ENCODE peak calls at places on chromosomes 7 and 10, in eight cellular contexts. E is hepatocyte, L is OCI-LY7, B is GM23248, U is PC-3, K is neural progenitor cell, N is SK-N-SH, Z is GM23338. G is an unnamed sample.

GRCh38 chr7:2738110-2738509 is 50.1 kb downstream of the AMZ1 start:
- DNase-seq in Z (no peak), L (no peak), E (no peak), U (no peak), B (no peak), K (no peak), N (no peak), G (no peak)

GRCh38 chr10:34537629-34538231 is 277.4 kb downstream of the PARD3 start:
- DNase-seq in Z (no peak), E (no peak), U (no peak), L (no peak), N (no peak), K (no peak), B (no peak), G (no peak)

GRCh38 chr7:157404845-157405481 is 68.2 kb downstream of the DNAJB6 start:
- DNase-seq in K (no peak), N (peak), E (peak), U (peak), Z (no peak), L (no peak), B (peak), G (no peak)

GRCh38 chr7:27150568-27151340 is 1.6 kb downstream of the HOXA3 start:
- DNase-seq in N (peak), K (peak), E (peak), B (peak), Z (peak), U (peak), L (peak), G (no peak)

GRCh38 chr10:131055437-131055836 is 256.1 kb downstream of the TCERG1L start:
- DNase-seq in N (no peak), U (no peak), E (no peak), L (no peak), B (no peak), Z (no peak), K (no peak), G (no peak)

GRCh38 chr10:36725581-36726520 is 399.5 kb upstream of the ANKRD30A start:
- DNase-seq in E (peak), B (peak), Z (peak), N (peak), U (peak), K (peak), L (peak), G (no peak)

GRCh38 chr7:129665013-129665401 is 53.5 kb downstream of the NRF1 start:
- DNase-seq in N (peak), L (no peak), Z (peak), U (peak), K (peak), E (peak), B (peak), G (peak)

GRCh38 chr7:78691584-78691983 is 761.9 kb downstream of the MAGI2 start:
- DNase-seq in K (no peak), U (no peak), B (no peak), N (no peak), E (no peak), Z (no peak), L (peak), G (no peak)

GRCh38 chr7:1136841-1137516 is 23.0 kb downstream of the ZFAND2A start:
- DNase-seq in U (peak), E (no peak), Z (peak), K (peak), N (peak), B (peak), L (peak), G (no peak)

GRCh38 chr10:3760083-3760482 is 24.9 kb downstream of the KLF6 start:
- DNase-seq in U (no peak), L (no peak), K (no peak), E (no peak), Z (no peak), B (no peak), N (no peak), G (no peak)

DNA sequence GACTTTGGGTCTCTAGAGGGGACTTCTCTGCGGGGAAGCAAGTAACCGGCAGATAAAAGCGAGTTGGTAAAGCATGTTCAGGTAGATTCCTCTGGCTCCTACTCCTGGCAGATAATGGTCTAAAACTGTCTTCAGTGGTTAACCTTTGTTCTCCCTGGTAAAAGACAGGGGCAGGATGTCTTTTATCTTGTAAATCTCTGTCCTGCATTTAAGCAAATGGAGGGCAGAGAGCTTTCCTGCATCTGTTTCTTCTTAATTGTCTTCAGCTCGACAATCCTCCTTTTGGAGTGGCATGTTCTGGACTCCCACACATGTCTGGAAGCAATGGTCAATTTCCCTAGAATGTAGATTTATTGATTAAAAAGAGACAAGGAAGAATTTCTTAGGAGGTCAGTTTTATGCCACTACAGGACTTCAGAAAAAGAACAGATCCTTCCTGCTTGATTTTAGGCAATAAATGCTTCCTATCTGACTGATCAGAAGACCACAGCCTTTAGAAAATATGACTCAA is 16.6 kb downstream of the C7orf33 start:
- DNase-seq in B (no peak), Z (peak), U (no peak), K (peak), E (no peak), L (no peak), N (peak), G (no peak)
- TF ChIP-seq EZH2phosphoT487 in B (no peak), Z (no peak), U (no peak), K (no peak), E (no peak), L (no peak), N (no peak), G (no peak)

GRCh38 chr10:27540672-27541071 is 36.6 kb downstream of the RAB18 start:
- DNase-seq in N (no peak), Z (no peak), K (no peak), E (no peak), L (no peak), B (no peak), U (no peak), G (no peak)
- TF ChIP-seq EZH2phosphoT487 in N (no peak), Z (no peak), K (no peak), E (no peak), L (no peak), B (no peak), U (no peak), G (no peak)

GRCh38 chr7:11228515-11228914 is 254.8 kb downstream of the PHF14 start:
- DNase-seq in K (no peak), B (peak), U (peak), E (no peak), Z (no peak), N (no peak), L (no peak), G (no peak)
- TF ChIP-seq EZH2phosphoT487 in K (no peak), B (no peak), U (no peak), E (no peak), Z (no peak), N (no peak), L (no peak), G (no peak)

DNA sequence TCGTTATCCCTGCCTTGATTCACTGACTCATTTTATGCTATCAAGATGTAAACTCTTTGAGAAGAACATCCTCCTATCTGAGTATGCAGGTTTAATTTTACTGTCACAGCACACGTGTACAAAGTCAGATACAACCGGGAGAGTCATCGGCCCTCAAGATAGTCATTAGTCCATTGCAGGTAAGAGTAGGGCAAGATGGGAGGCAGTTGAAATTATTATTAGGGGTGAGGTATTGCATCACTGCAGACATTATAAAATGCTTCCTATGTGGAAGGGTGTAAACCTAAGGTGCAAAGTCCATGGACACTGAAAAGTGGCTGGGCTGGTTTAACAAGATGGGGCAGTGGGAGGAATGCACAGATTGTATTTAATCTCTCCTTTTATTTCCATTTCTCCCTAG is 113.7 kb downstream of the ARL4A start:
- DNase-seq in U (peak), L (no peak), Z (no peak), N (no peak), K (no peak), E (peak), B (no peak), G (peak)
- TF ChIP-seq EZH2phosphoT487 in U (no peak), L (no peak), Z (no peak), N (no peak), K (no peak), E (no peak), B (no peak), G (no peak)

GRCh38 chr7:131425992-131426391 is 98.3 kb downstream of the MKLN1 start:
- DNase-seq in E (no peak), L (no peak), U (no peak), Z (no peak), K (no peak), B (no peak), N (no peak), G (no peak)

GRCh38 chr7:131424219-131424822 is 96.6 kb downstream of the MKLN1 start:
- DNase-seq in N (peak), Z (peak), E (peak), K (peak), B (peak), L (peak), U (peak), G (peak)
- TF ChIP-seq EZH2phosphoT487 in N (no peak), Z (no peak), E (no peak), K (no peak), B (no peak), L (no peak), U (no peak), G (no peak)

GRCh38 chr10:129108378-129108777 is 358.7 kb upstream of the MGMT start:
- DNase-seq in K (no peak), B (no peak), Z (no peak), E (no peak), U (no peak), N (no peak), L (no peak), G (no peak)
- TF ChIP-seq EZH2phosphoT487 in K (no peak), B (no peak), Z (no peak), E (no peak), U (no peak), N (no peak), L (no peak), G (no peak)

GRCh38 chr7:21640150-21640549 is 97.3 kb downstream of the DNAH11 start:
- DNase-seq in K (no peak), N (no peak), U (peak), L (no peak), E (no peak), B (no peak), Z (no peak), G (no peak)

GRCh38 chr7:21639206-21639868 is 96.5 kb downstream of the DNAH11 start:
- DNase-seq in U (peak), B (no peak), E (no peak), N (no peak), K (no peak), Z (no peak), L (no peak), G (no peak)

GRCh38 chr7:21642422-21642821 is 99.6 kb downstream of the DNAH11 start:
- DNase-seq in U (no peak), L (no peak), E (no peak), K (peak), Z (peak), B (no peak), N (no peak), G (no peak)

GRCh38 chr7:21636694-21637093 is 93.9 kb downstream of the DNAH11 start:
- DNase-seq in Z (no peak), E (no peak), B (no peak), L (no peak), K (no peak), U (no peak), N (no peak), G (no peak)

DNA sequence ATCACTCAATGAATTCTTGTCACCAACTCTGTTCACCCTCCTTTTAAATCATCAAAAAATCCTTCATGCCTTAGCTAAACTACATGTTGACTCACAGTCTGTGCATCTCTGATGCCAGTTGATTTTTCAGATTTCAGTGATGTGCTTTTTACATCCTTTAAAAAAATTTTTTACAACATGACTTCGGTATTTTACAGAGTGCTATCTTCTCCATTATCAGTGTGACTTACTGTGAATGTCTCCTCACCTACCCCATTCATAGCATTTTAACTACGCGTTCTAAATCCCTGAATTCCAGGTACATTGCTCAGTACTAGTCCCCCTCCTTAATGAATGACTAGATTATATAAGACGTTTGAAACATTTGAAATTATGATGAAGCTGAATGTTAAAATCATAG is 98.7 kb downstream of the DNAH11 start:
- DNase-seq in N (no peak), Z (no peak), K (no peak), L (no peak), U (peak), E (no peak), B (no peak), G (no peak)
- TF ChIP-seq EZH2phosphoT487 in N (no peak), Z (no peak), K (no peak), L (no peak), U (no peak), E (no peak), B (no peak), G (no peak)

DNA sequence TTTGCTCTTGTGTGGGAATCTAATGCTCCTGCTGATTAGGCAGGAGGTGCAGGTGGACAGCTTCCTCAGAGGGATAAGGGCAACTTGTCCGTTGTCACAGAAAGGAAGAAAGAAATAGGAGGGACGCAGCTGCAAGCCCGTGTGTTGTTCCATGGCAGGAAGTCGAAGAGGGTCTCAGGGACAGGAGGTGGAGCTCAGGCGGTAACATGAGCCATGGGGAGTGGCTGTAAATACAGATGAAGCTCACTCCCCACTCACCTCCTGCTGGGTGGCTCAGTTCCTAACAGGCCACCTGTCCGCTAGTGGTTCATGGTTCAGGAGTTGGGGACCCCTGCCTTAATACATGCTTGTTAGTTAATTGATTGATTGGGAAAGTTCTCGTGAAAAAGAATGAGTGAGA is 101.7 kb upstream of the SFMBT2 start:
- DNase-seq in U (no peak), Z (peak), B (no peak), K (no peak), N (no peak), L (peak), E (no peak), G (no peak)
- TF ChIP-seq EZH2phosphoT487 in U (no peak), Z (no peak), B (no peak), K (no peak), N (no peak), L (no peak), E (no peak), G (no peak)